ENCODE peak calls at places on chromosomes 5 and 9, in four cellular contexts. One of them, this sample, is unnamed.
A peak's percentile ranks its signal among the peaks of the same experiment; 100 is the strongest.

GRCh38 chr5:103487253-103487652 is 75.3 kb downstream of the NUDT12 start:
- DNase-seq in K562: no peak
- DNase-seq in GM12878: no peak
- DNase-seq in HepG2: no peak
- DNase-seq in this sample: no peak

GRCh38 chr5:57650360-57651069 is 167.9 kb upstream of the ACTBL2 start:
- DNase-seq in K562: peak; percentile 62
- DNase-seq in GM12878: peak; percentile 16
- DNase-seq in HepG2: peak; percentile 93
- DNase-seq in this sample: peak; percentile 40

GRCh38 chr5:9189681-9190080 is 356.2 kb downstream of the SEMA5A start:
- DNase-seq in K562: no peak
- DNase-seq in GM12878: no peak
- DNase-seq in HepG2: no peak
- DNase-seq in this sample: no peak

GRCh38 chr5:6773342-6774035 is 60.3 kb downstream of the TENT4A start:
- DNase-seq in HepG2: no peak
- DNase-seq in K562: no peak
- DNase-seq in GM12878: no peak
- DNase-seq in this sample: no peak

GRCh38 chr5:124154714-124155113 is 591.7 kb downstream of the ZNF608 start:
- DNase-seq in HepG2: no peak
- DNase-seq in GM12878: no peak
- DNase-seq in K562: no peak
- DNase-seq in this sample: no peak

GRCh38 chr9:3962467-3962866 is 337.4 kb downstream of the GLIS3 start:
- DNase-seq in K562: no peak
- DNase-seq in GM12878: no peak
- DNase-seq in HepG2: peak; percentile 80
- DNase-seq in this sample: no peak

GRCh38 chr9:132167192-132167591 is 5.3 kb downstream of the NTNG2 start:
- DNase-seq in HepG2: no peak
- DNase-seq in K562: no peak
- DNase-seq in GM12878: no peak
- DNase-seq in this sample: no peak

GRCh38 chr5:33460210-33460609 is 19.4 kb downstream of the TARS1 start:
- DNase-seq in K562: peak; percentile 72
- DNase-seq in HepG2: no peak
- DNase-seq in GM12878: no peak
- DNase-seq in this sample: no peak

GRCh38 chr5:39604491-39604890 is 179.7 kb upstream of the DAB2 start:
- DNase-seq in GM12878: no peak
- DNase-seq in K562: no peak
- DNase-seq in HepG2: no peak
- DNase-seq in this sample: no peak

GRCh38 chr9:5631021-5631420 is 2.1 kb downstream of the RIC1 start:
- DNase-seq in GM12878: no peak
- DNase-seq in HepG2: peak; percentile 23
- DNase-seq in K562: no peak
- DNase-seq in this sample: no peak

GRCh38 chr9:137235424-137236237 is 4.9 kb downstream of the SLC34A3 start:
- DNase-seq in K562: peak; percentile 29
- DNase-seq in GM12878: no peak
- DNase-seq in HepG2: peak; percentile 45
- DNase-seq in this sample: no peak

GRCh38 chr5:115309751-115310370 is 13.4 kb upstream of the CCDC112 start:
- DNase-seq in K562: peak; percentile 49
- DNase-seq in GM12878: no peak
- DNase-seq in HepG2: peak; percentile 26
- DNase-seq in this sample: no peak

GRCh38 chr9:83065233-83065632 is 2.3 kb upstream of the RASEF start:
- DNase-seq in HepG2: no peak
- DNase-seq in GM12878: no peak
- DNase-seq in K562: no peak
- DNase-seq in this sample: no peak

GRCh38 chr9:96500696-96501660 is 51.0 kb downstream of the HABP4 start:
- DNase-seq in K562: no peak
- DNase-seq in GM12878: no peak
- DNase-seq in HepG2: no peak
- DNase-seq in this sample: no peak

DNA sequence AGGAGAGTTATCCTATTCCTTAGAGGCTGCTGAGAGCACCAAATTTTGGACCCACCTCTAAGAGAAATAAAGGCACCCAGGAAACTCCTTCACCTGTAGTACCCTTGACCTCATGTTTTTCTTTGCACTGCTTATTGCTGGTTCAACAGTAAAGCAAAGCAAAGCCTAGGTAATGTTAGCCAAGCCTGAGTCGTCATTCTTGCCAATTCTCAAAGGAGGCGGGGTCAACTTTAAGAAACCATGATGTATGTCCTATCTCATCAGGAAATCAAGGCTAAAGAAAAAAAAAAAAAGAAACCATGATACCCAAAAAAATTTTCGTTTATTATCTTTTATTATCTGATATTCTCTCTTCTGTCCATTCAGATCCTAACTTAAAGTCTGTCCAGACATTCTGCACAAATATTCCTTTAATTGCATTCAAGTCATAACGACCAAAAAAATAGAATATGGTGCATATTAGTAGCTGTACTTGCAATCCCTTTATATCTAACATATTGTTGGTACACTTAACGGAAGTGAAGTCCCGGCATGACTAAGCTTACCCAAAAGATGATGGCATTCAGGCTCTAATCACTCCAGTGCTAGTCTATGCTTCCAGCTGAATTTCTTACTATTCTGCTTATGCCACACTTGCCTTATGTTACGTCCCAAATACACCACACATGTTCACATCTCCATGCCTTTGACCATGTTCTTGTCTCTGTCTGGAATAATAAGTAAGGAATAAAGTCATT is 1.8 kb downstream of the AUH start:
- DNase-seq in HepG2: no peak
- DNase-seq in GM12878: no peak
- DNase-seq in K562: peak; percentile 19
- DNase-seq in this sample: no peak
- TF ChIP-seq SP1 in HepG2: no peak
- TF ChIP-seq SP1 in GM12878: no peak
- TF ChIP-seq SP1 in K562: no peak
- TF ChIP-seq SP1 in this sample: no peak

GRCh38 chr5:73327908-73328455 is 120.6 kb downstream of the FOXD1 start:
- DNase-seq in HepG2: no peak
- DNase-seq in GM12878: no peak
- DNase-seq in K562: no peak
- DNase-seq in this sample: no peak
- TF ChIP-seq BHLHE40 in HepG2: no peak
- TF ChIP-seq BHLHE40 in GM12878: no peak
- TF ChIP-seq BHLHE40 in K562: no peak
- TF ChIP-seq BHLHE40 in this sample: no peak

GRCh38 chr9:35107337-35108290 is 4.7 kb upstream of the STOML2 start:
- DNase-seq in HepG2: no peak
- DNase-seq in K562: no peak
- DNase-seq in GM12878: no peak
- DNase-seq in this sample: no peak
- TF ChIP-seq SP1 in HepG2: no peak
- TF ChIP-seq SP1 in K562: no peak
- TF ChIP-seq SP1 in GM12878: no peak
- TF ChIP-seq SP1 in this sample: no peak

GRCh38 chr9:111662851-111663823 is 1.7 kb downstream of the GNG10 start:
- DNase-seq in K562: peak; percentile 22
- DNase-seq in HepG2: no peak
- DNase-seq in GM12878: no peak
- DNase-seq in this sample: no peak
- TF ChIP-seq BHLHE40 in K562: no peak
- TF ChIP-seq BHLHE40 in HepG2: no peak
- TF ChIP-seq BHLHE40 in GM12878: no peak
- TF ChIP-seq BHLHE40 in this sample: no peak

GRCh38 chr5:177546262-177546741 is 8.1 kb downstream of the FAM193B start:
- DNase-seq in GM12878: no peak
- DNase-seq in HepG2: peak; percentile 93
- DNase-seq in K562: peak; percentile 18
- DNase-seq in this sample: no peak
- TF ChIP-seq SP1 in GM12878: no peak
- TF ChIP-seq SP1 in HepG2: no peak
- TF ChIP-seq SP1 in K562: no peak
- TF ChIP-seq SP1 in this sample: no peak

DNA sequence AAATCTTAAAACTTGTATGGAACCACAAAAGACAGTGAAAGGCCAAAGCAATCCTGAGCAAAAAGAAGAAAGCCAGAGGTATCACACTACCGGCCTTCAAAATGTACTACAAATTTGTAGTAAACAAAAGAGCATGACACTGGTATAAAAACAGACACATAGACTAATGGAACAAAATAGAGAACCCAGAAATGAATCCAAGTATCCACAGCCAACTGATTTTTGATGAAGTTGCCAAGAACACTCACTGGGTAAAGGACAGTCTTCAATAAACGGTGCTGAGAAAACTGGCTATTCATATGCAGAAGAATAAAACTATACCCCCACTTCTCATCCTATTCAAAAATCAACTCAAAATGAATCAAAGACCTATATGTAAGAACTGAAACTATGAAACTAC is 390.1 kb downstream of the PRELID2 start:
- DNase-seq in HepG2: no peak
- DNase-seq in GM12878: no peak
- DNase-seq in K562: no peak
- DNase-seq in this sample: no peak
- TF ChIP-seq BHLHE40 in HepG2: no peak
- TF ChIP-seq BHLHE40 in GM12878: no peak
- TF ChIP-seq BHLHE40 in K562: no peak
- TF ChIP-seq BHLHE40 in this sample: no peak

GRCh38 chr5:135456238-135457099 is 4.3 kb upstream of the TIFAB start:
- DNase-seq in K562: peak; percentile 88
- DNase-seq in HepG2: peak; percentile 16
- DNase-seq in GM12878: peak; percentile 68
- DNase-seq in this sample: no peak
- TF ChIP-seq SP1 in K562: peak; percentile 38
- TF ChIP-seq SP1 in HepG2: no peak
- TF ChIP-seq SP1 in GM12878: no peak
- TF ChIP-seq SP1 in this sample: no peak

GRCh38 chr9:7782390-7783120 is 17.0 kb downstream of the DMAC1 start:
- DNase-seq in GM12878: no peak
- DNase-seq in HepG2: no peak
- DNase-seq in K562: no peak
- DNase-seq in this sample: no peak
- TF ChIP-seq BHLHE40 in GM12878: no peak
- TF ChIP-seq BHLHE40 in HepG2: no peak
- TF ChIP-seq BHLHE40 in K562: no peak
- TF ChIP-seq BHLHE40 in this sample: no peak